ENCODE peak calls at places on chromosomes 6 and 20, in eight cellular contexts. I is CD8-positive, alpha-beta memory T cell; T is CD4-positive, alpha-beta memory T cell; W is neuronal stem cell; O is upper lobe of left lung; M is HCT116; F is Peyer's patch; S is CD8-positive, alpha-beta T cell. U is an unnamed sample.
A peak's percentile ranks its signal among the peaks of the same experiment; 100 is the strongest.

GRCh38 chr6:26555505-26556262 is 17.5 kb downstream of the HMGN4 start:
- DNase-seq in I (no peak), T (no peak), W (no peak), O (no peak), M (no peak), F (no peak), S (no peak), U (no peak)

GRCh38 chr20:49851234-49851755 is 38.7 kb downstream of the SLC9A8 start:
- DNase-seq in I (no peak), T (no peak), W (no peak), O (no peak), M (no peak), F (no peak), S (no peak), U (no peak)

GRCh38 chr6:37663016-37663810 is 34.5 kb downstream of the MDGA1 start:
- DNase-seq in I (no peak), T (no peak), W (no peak), O (no peak), M (no peak), F (no peak), S (no peak), U (no peak)

GRCh38 chr20:11814276-11814675 is 103.4 kb upstream of the BTBD3 start:
- DNase-seq in I (no peak), T (no peak), W (no peak), O (no peak), M (no peak), F (no peak), S (no peak), U (no peak)

GRCh38 chr20:18684775-18685174 is 96.9 kb downstream of the DTD1 start:
- DNase-seq in I (no peak), T (no peak), W (no peak), O (no peak), M (no peak), F (no peak), S (no peak), U (no peak)

GRCh38 chr6:41467627-41468404 is 78.4 kb upstream of the FOXP4 start:
- DNase-seq in I (no peak), T (no peak), W (no peak), O (no peak), M (no peak), F (no peak), S (no peak), U (no peak)

GRCh38 chr20:62557425-62557824 is 81.6 kb upstream of the GATA5 start:
- DNase-seq in I (no peak), T (no peak), W (no peak), O (peak; percentile 60), M (peak; percentile 18), F (no peak), S (no peak), U (no peak)

GRCh38 chr20:59351148-59352040 is 51.0 kb downstream of the EDN3 start:
- DNase-seq in I (no peak), T (no peak), W (no peak), O (no peak), M (no peak), F (no peak), S (no peak), U (no peak)

GRCh38 chr6:157274471-157275226 is 48.7 kb downstream of the TMEM242 start:
- DNase-seq in I (peak; percentile 78), T (peak; percentile 86), W (peak; percentile 82), O (peak; percentile 97), M (peak; percentile 31), F (peak; percentile 86), S (peak; percentile 85), U (peak; percentile 9)

GRCh38 chr20:63235399-63235983 is at the start of gene BIRC7:
- DNase-seq in I (no peak), T (no peak), W (no peak), O (peak; percentile 81), M (no peak), F (no peak), S (no peak), U (no peak)

GRCh38 chr20:18276821-18277220 is 11.5 kb upstream of the ZNF133 start:
- DNase-seq in I (peak; percentile 14), T (peak; percentile 48), W (peak; percentile 75), O (no peak), M (peak; percentile 67), F (peak; percentile 74), S (peak; percentile 47), U (no peak)

GRCh38 chr6:87154641-87155271 is 609 bp upstream of the ZNF292 start:
- DNase-seq in I (peak; percentile 47), T (peak; percentile 73), W (no peak), O (no peak), M (no peak), F (no peak), S (no peak), U (peak; percentile 89)

GRCh38 chr20:35302421-35303335 is 10.5 kb upstream of the FAM83C start:
- DNase-seq in I (no peak), T (no peak), W (no peak), O (no peak), M (no peak), F (no peak), S (no peak), U (no peak)

GRCh38 chr6:56708810-56709597 is 66.3 kb upstream of the DST start:
- DNase-seq in I (no peak), T (no peak), W (no peak), O (no peak), M (peak; percentile 66), F (no peak), S (no peak), U (no peak)

GRCh38 chr6:170162011-170162770 is 128.7 kb downstream of the DLL1 start:
- DNase-seq in I (no peak), T (no peak), W (no peak), O (no peak), M (no peak), F (no peak), S (no peak), U (no peak)

GRCh38 chr20:10306440-10307358 is 88.1 kb downstream of the SNAP25 start:
- DNase-seq in I (no peak), T (peak; percentile 11), W (no peak), O (no peak), M (no peak), F (no peak), S (no peak), U (no peak)

GRCh38 chr20:58712823-58713731 is 20.5 kb downstream of the NPEPL1 start:
- DNase-seq in I (no peak), T (no peak), W (no peak), O (no peak), M (no peak), F (no peak), S (no peak), U (no peak)

DNA sequence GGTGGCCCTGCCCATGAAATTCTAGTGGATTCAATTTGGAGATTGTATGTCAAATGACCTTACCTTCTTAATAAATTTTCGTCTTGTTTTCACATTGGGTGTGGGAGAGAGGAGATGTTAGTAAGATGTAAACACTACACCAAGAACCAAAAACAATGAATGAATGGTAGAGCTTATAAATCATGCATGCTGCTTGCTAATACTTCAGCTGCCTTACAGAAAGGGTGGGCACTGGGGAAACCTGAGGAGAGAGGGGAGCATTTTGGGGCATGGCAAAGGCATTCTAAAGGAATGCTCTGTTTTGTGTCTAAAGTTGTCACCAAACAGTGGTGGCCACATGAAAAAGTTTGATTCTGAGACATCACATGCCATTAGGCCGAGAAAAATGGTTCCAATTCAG is 80.4 kb downstream of the BCAS1 start:
- DNase-seq in I (no peak), T (no peak), W (no peak), O (no peak), M (no peak), F (no peak), S (no peak), U (no peak)
- H3K36me3 ChIP-seq in I (no peaks in the 10 kb centered on the region), T (no peaks in the 10 kb centered on the region), W (no peaks in the 10 kb centered on the region), O (no peaks in the 10 kb centered on the region), M (no peaks in the 10 kb centered on the region), F (no peaks in the 10 kb centered on the region), S (no peaks in the 10 kb centered on the region), U (no peaks in the 10 kb centered on the region)

DNA sequence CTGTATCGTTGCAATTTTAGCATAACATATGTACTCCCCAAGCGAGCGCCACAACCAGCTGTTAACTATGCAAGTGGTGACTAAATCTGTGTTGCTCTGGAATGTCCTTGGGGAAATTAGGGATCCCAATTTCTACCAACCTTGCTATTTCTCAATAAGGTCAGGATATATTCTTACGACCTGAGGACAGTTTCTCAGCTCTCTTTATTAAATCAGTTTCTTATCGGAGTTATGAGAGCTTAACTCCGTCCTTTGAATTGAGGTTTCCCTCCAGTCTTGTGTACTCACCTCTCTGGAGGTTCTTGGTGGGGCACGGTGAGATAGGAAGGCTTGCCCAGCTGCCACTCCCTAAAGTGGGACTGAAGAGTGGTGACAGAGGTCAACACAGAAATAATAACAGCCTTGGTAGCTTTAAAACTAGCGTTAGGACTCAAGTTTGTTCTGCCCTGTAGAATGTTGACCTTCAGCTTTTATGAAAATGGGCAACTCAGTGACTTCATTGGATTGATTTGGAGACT is 689 bp downstream of the MRPS18B start:
- DNase-seq in I (no peak), T (no peak), W (no peak), O (no peak), M (no peak), F (no peak), S (no peak), U (no peak)
- H3K36me3 ChIP-seq in I (peaks cover 45% of the 10 kb centered on the region), T (peaks cover 42% of the 10 kb centered on the region), W (peaks cover 10% of the 10 kb centered on the region), O (peaks cover 23% of the 10 kb centered on the region), M (peaks cover 31% of the 10 kb centered on the region), F (peaks cover 48% of the 10 kb centered on the region), S (peaks cover 26% of the 10 kb centered on the region), U (peaks cover 33% of the 10 kb centered on the region)

GRCh38 chr6:31734703-31735500 is 1.4 kb downstream of the CLIC1 start:
- DNase-seq in I (peak; percentile 48), T (peak; percentile 22), W (peak; percentile 57), O (no peak), M (no peak), F (peak; percentile 81), S (peak; percentile 65), U (peak; percentile 60)

GRCh38 chr6:31736026-31736767 is at the start of gene CLIC1:
- DNase-seq in I (peak; percentile 63), T (peak; percentile 50), W (peak; percentile 69), O (peak; percentile 93), M (no peak), F (peak; percentile 94), S (peak; percentile 73), U (peak; percentile 55)

GRCh38 chr6:31738048-31738979 is 1.5 kb upstream of the MSH5 start:
- DNase-seq in I (peak; percentile 40), T (peak; percentile 80), W (peak; percentile 27), O (no peak), M (no peak), F (peak; percentile 75), S (peak; percentile 67), U (peak; percentile 75)

GRCh38 chr6:31737315-31738047 is 1.2 kb upstream of the CLIC1 start:
- DNase-seq in I (no peak), T (no peak), W (peak; percentile 65), O (no peak), M (no peak), F (no peak), S (no peak), U (no peak)

GRCh38 chr6:31736768-31737314 is 511 bp upstream of the CLIC1 start:
- DNase-seq in I (no peak), T (no peak), W (peak; percentile 18), O (no peak), M (no peak), F (no peak), S (no peak), U (no peak)
- H3K36me3 ChIP-seq in I (peaks cover 20% of the 10 kb centered on the region), T (peaks cover 21% of the 10 kb centered on the region), W (peaks cover 21% of the 10 kb centered on the region), O (peaks cover 15% of the 10 kb centered on the region), M (peaks cover 23% of the 10 kb centered on the region), F (peaks cover 24% of the 10 kb centered on the region), S (peaks cover 8% of the 10 kb centered on the region), U (peaks cover 12% of the 10 kb centered on the region)

DNA sequence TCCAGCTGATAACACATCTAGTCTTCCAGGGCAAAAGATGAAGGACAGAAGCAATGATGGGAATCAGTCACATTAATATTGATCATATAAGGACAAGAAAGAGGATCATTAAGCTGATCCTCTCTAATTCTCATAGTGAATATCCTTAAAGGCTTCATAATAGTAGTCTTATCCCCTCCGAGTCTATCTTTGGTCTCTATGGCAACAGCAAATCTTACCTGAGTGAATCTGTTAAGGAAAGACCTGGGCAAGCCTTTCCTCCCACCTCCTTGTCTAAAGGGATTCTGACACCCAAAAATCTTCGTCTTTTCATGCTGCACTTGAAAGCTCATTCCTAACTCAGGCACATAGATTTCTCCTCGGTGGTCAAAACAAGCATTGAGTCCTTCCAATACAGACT is 86.4 kb upstream of the LYRM2 start:
- DNase-seq in I (no peak), T (no peak), W (no peak), O (no peak), M (no peak), F (no peak), S (no peak), U (no peak)
- H3K36me3 ChIP-seq in I (peaks cover 21% of the 10 kb centered on the region), T (peaks cover 51% of the 10 kb centered on the region), W (peaks cover 26% of the 10 kb centered on the region), O (peaks cover 7% of the 10 kb centered on the region), M (peaks cover 55% of the 10 kb centered on the region), F (peaks cover 63% of the 10 kb centered on the region), S (peaks cover 41% of the 10 kb centered on the region), U (peaks cover 6% of the 10 kb centered on the region)